ENCODE peak calls at places on chromosomes 6 and 20, in ten cellular contexts. C is heart left ventricle, X is foreskin keratinocyte, K is pancreas, R is GM13976, H is IMR-90, Z is kidney, L is progenitor cell of endocrine pancreas, N is GM20000, W is GM12865. Q is an unnamed sample.

GRCh38 chr20:51493346-51493791 is 49.1 kb downstream of the NFATC2 start:
- DNase-seq in C (no peak), X (no peak), K (no peak), R (no peak), H (no peak), Z (no peak), L (no peak), N (no peak), W (no peak), Q (no peak)

GRCh38 chr6:44339763-44340625 is 2.5 kb upstream of the SPATS1 start:
- DNase-seq in C (no peak), X (peak), K (peak), R (no peak), H (peak), Z (no peak), L (no peak), N (no peak), W (no peak), Q (peak)

GRCh38 chr20:51512645-51513044 is 29.9 kb downstream of the NFATC2 start:
- DNase-seq in C (no peak), X (no peak), K (no peak), R (no peak), H (no peak), Z (no peak), L (no peak), N (no peak), W (peak), Q (no peak)

GRCh38 chr20:25139061-25139705 is 56.3 kb upstream of the ENTPD6 start:
- DNase-seq in C (no peak), X (no peak), K (no peak), R (no peak), H (no peak), Z (no peak), L (no peak), N (no peak), W (peak), Q (no peak)

GRCh38 chr6:376823-377571 is 14.6 kb upstream of the IRF4 start:
- DNase-seq in C (no peak), X (no peak), K (no peak), R (no peak), H (no peak), Z (peak), L (no peak), N (no peak), W (no peak), Q (no peak)

GRCh38 chr6:35568967-35569606 is 56.4 kb upstream of the TULP1 start:
- DNase-seq in C (peak), X (peak), K (peak), R (peak), H (no peak), Z (peak), L (no peak), N (peak), W (peak), Q (no peak)

GRCh38 chr6:20215310-20215709 is 3.0 kb upstream of the MBOAT1 start:
- DNase-seq in C (no peak), X (no peak), K (no peak), R (no peak), H (no peak), Z (no peak), L (no peak), N (no peak), W (no peak), Q (no peak)

GRCh38 chr20:49671429-49671828 is 42.2 kb downstream of the B4GALT5 start:
- DNase-seq in C (no peak), X (no peak), K (no peak), R (no peak), H (no peak), Z (no peak), L (no peak), N (no peak), W (no peak), Q (no peak)

GRCh38 chr6:122712093-122712863 is 67.2 kb upstream of the FABP7 start:
- DNase-seq in C (no peak), X (peak), K (no peak), R (no peak), H (peak), Z (no peak), L (no peak), N (no peak), W (no peak), Q (no peak)

GRCh38 chr6:22468566-22468965 is 100.8 kb upstream of the HDGFL1 start:
- DNase-seq in C (no peak), X (no peak), K (no peak), R (no peak), H (peak), Z (no peak), L (no peak), N (no peak), W (no peak), Q (no peak)

GRCh38 chr6:68632620-68633195 is 2.4 kb upstream of the ADGRB3 start:
- DNase-seq in C (no peak), X (no peak), K (no peak), R (no peak), H (no peak), Z (no peak), L (no peak), N (no peak), W (no peak), Q (no peak)

GRCh38 chr20:52493177-52493711 is 301.7 kb upstream of the ZFP64 start:
- DNase-seq in C (no peak), X (peak), K (no peak), R (no peak), H (peak), Z (no peak), L (no peak), N (no peak), W (no peak), Q (no peak)

GRCh38 chr6:118810420-118811027 is 83.4 kb upstream of the ASF1A start:
- DNase-seq in C (no peak), X (no peak), K (no peak), R (no peak), H (no peak), Z (no peak), L (no peak), N (peak), W (peak), Q (no peak)

DNA sequence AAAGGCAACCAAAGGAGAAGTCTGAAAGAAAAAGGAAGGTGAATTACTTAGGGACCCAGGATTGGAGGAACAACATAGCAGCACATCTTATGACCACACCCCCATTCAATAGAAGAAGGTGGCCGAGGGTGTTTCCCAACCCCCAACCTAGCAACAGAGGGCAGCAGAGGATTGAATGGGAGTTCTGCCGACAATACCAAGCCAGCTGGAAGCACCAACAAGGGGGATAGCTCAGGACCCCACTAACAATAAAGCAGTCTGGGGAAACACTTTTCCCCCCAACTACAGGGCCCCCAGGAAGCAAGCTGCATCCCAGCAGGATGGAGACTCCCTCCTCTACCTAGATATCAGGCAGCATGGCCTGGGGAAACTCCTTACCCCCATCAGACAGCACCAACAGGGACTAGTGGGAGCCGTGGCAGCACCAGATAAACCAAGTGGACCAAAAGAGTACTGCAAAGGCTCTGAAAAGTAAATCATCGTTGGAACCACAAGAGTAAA is 67.7 kb downstream of the ZHX3 start:
- DNase-seq in C (no peak), X (peak), K (no peak), R (no peak), H (peak), Z (peak), L (no peak), N (peak), W (peak), Q (no peak)
- TF ChIP-seq CTCF in C (peak), X (peak), K (no peak), R (peak), H (peak), Z (peak), L (peak), N (no peak), W (peak), Q (peak)

DNA sequence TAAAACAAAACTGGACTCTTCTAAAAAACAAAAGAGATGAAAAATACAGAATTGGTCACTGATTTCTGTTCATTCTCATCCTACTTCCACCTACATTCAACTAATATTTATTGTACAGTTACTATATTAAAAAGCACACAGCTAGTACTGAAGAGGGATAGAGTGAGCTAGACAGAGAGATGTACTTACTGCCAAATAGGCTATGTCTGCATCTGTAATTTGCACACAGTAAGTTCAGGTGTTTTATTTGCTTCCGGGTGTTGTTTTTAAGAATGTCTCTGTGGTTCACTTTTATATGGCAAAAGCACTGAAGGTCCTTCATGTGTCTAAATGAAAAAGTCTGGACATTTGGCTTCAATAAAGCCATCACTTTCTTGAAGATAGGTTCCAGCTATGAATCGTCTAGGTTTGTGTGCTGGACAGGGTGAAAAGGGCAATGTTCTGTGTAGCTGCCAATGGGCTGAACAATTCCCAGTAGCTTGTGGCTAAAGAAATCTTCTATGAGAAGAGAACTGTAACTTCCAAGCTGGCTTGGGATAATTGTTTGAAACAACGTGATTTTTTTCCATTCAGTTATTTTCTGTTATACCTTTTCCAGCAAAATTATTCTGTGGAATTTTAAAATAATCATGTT is 47.3 kb downstream of the EPB41L2 start:
- DNase-seq in C (no peak), X (no peak), K (no peak), R (no peak), H (peak), Z (no peak), L (no peak), N (no peak), W (no peak), Q (no peak)
- TF ChIP-seq CTCF in C (no peak), X (no peak), K (no peak), R (no peak), H (no peak), Z (no peak), L (no peak), N (no peak), W (no peak), Q (no peak)

GRCh38 chr6:139881728-139882211 is 507.3 kb upstream of the CITED2 start:
- DNase-seq in C (no peak), X (peak), K (no peak), R (peak), H (peak), Z (no peak), L (no peak), N (peak), W (peak), Q (no peak)
- TF ChIP-seq CTCF in C (peak), X (peak), K (peak), R (peak), H (peak), Z (peak), L (peak), N (peak), W (peak), Q (peak)

GRCh38 chr6:105519954-105520353 is 117.1 kb upstream of the PREP start:
- DNase-seq in C (no peak), X (peak), K (no peak), R (no peak), H (no peak), Z (no peak), L (no peak), N (no peak), W (no peak), Q (no peak)
- TF ChIP-seq CTCF in C (no peak), X (peak), K (no peak), R (no peak), H (peak), Z (no peak), L (no peak), N (no peak), W (no peak), Q (no peak)

GRCh38 chr20:62361799-62362589 is 5.1 kb downstream of the LAMA5 start:
- DNase-seq in C (peak), X (no peak), K (peak), R (no peak), H (no peak), Z (peak), L (peak), N (no peak), W (no peak), Q (no peak)
- TF ChIP-seq CTCF in C (no peak), X (no peak), K (no peak), R (no peak), H (no peak), Z (no peak), L (no peak), N (no peak), W (no peak), Q (no peak)

GRCh38 chr6:3542032-3542640 is 85.3 kb upstream of the SLC22A23 start:
- DNase-seq in C (no peak), X (no peak), K (no peak), R (no peak), H (no peak), Z (no peak), L (no peak), N (no peak), W (no peak), Q (no peak)
- TF ChIP-seq CTCF in C (no peak), X (no peak), K (no peak), R (no peak), H (no peak), Z (no peak), L (no peak), N (no peak), W (no peak), Q (no peak)

DNA sequence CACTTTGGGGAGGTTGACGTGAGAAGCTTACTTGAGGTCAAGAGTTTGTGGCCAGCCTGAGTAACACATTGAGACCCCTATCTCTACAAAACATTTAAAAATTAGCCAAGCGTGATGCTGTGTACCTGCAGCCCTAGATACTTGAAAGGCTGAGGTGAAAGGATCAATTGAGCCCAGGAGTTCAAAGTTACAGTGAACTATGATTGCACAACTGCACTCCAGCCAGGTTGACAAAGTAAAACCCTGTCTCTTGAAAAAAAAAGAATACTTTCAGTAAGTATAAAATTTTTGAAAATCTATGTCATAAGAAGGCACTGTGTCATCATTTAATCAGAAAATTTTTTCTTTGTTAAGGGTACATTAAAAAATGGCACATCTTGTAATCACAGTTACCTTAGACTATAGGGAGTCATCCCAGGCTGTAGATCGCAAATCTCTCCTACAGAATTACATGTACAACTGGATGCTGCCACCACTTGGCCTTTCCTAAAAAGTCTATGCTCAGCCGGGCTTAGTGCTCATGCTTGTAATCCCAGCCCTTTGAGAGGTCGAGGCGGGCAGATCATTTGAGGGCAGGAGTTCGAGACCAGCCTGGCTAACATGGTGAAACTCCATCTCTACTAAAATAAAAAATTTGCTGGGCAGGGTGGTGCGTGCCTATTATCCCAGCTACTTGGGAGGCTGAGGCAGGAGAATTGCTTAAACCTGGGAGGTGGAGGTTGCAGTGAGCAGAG is 17.0 kb upstream of the MRS2 start:
- DNase-seq in C (no peak), X (no peak), K (no peak), R (no peak), H (no peak), Z (no peak), L (no peak), N (no peak), W (no peak), Q (no peak)
- TF ChIP-seq CTCF in C (no peak), X (no peak), K (no peak), R (no peak), H (no peak), Z (no peak), L (no peak), N (no peak), W (no peak), Q (peak)

Q was measured in epithelial cell of proximal tubule.